ENCODE peak calls at places on chromosome 10, in six cellular contexts. M, I, N, B, V and R are unnamed samples.

GRCh38 chr10:119829429-119829828 is 43.2 kb downstream of the MCMBP start:
- DNase-seq in M (no peak), V (no peak), I (no peak), B (no peak), N (peak), R (no peak)

GRCh38 chr10:10830316-10831061 is 187.2 kb upstream of the CELF2 start:
- DNase-seq in I (no peak), M (peak), B (no peak), N (no peak), V (peak), R (no peak)

GRCh38 chr10:90276894-90277447 is 575.6 kb downstream of the KIF20B start:
- DNase-seq in M (no peak), I (no peak), V (no peak), N (no peak), B (no peak), R (no peak)

GRCh38 chr10:124827474-124827873 is 25.9 kb downstream of the ABRAXAS2 start:
- DNase-seq in I (no peak), B (no peak), N (peak), V (peak), M (peak), R (no peak)

GRCh38 chr10:49361178-49361554 is 34.7 kb downstream of the DRGX start:
- DNase-seq in M (no peak), N (no peak), V (no peak), B (no peak), I (no peak), R (no peak)

GRCh38 chr10:119079572-119080520 is 771 bp downstream of the EIF3A start:
- DNase-seq in I (peak), M (peak), B (no peak), N (peak), V (peak), R (peak)

GRCh38 chr10:127117125-127117524 is 79.3 kb downstream of the INSYN2A start:
- DNase-seq in B (peak), M (peak), N (peak), V (peak), I (peak), R (peak)

GRCh38 chr10:25694976-25695375 is 239.1 kb upstream of the MYO3A start:
- DNase-seq in B (no peak), V (no peak), I (no peak), N (no peak), M (no peak), R (no peak)

GRCh38 chr10:11142809-11143208 is 125.1 kb downstream of the CELF2 start:
- DNase-seq in I (no peak), B (no peak), V (no peak), N (no peak), M (no peak), R (no peak)

GRCh38 chr10:124175701-124176100 is 82.3 kb upstream of the CHST15 start:
- DNase-seq in N (no peak), I (no peak), B (no peak), V (no peak), M (no peak), R (no peak)

DNA sequence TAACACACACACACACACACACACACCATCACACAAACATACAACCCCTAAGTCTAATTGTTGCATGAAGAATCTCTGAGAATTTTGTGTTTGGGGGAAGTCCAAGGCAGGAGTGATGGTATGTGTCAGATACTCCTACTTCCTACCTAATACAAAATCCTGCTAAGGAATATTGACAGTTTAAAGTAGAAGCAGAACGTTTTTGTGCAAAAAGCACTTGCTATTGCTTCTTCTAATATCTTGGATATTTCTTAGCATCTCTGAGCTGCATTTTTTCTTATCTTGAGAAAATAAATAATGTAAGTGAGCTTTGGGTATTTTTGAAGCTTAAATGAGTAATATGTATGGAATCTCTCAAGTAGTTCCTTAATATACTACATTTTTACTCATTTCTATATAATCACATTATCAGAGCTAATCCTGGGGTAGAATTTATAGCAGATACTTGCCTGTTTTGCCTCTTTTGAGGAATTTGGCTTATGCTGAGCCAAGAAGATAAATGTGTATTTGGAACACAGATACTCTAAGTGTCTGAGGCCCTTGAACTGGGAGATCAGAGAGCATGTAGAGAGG is 212.3 kb downstream of the DKK1 start:
- DNase-seq in I (no peak), B (no peak), N (no peak), V (peak), M (peak), R (no peak)
- H2BK15ac ChIP-seq in I (no peak), B (no peak), N (no peak), V (no peak), M (peak), R (no peak)

DNA sequence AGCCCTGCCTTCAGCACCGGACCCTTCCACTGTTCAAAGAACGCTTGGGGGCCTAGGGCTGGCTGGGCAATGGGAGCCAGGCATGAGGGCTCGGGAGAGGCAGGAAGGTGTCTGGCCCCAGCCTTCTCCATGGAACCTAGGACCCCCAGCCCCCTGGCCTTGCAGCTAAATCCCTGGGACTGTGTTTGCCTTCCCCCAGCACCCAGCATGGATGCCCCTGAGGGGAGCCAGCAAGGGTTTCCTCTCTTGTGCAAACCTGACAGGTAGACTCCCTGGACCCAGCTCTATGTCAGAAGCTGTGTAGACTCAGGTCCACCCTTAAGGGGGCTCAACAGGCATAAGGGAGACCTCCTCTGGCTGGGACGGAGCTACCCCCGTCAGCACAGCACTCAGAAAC is 288.0 kb downstream of the GRID1 start:
- DNase-seq in B (no peak), V (no peak), N (no peak), M (no peak), I (no peak), R (no peak)
- H4K8ac ChIP-seq in B (no peak), V (no peak), N (no peak), M (no peak), I (no peak), R (no peak)

GRCh38 chr10:5776150-5776880 is 36.9 kb downstream of the GDI2 start:
- DNase-seq in N (peak), V (peak), I (peak), B (no peak), M (peak), R (no peak)
- H3K4ac ChIP-seq in N (no peak), V (no peak), I (no peak), B (no peak), M (peak), R (no peak)

DNA sequence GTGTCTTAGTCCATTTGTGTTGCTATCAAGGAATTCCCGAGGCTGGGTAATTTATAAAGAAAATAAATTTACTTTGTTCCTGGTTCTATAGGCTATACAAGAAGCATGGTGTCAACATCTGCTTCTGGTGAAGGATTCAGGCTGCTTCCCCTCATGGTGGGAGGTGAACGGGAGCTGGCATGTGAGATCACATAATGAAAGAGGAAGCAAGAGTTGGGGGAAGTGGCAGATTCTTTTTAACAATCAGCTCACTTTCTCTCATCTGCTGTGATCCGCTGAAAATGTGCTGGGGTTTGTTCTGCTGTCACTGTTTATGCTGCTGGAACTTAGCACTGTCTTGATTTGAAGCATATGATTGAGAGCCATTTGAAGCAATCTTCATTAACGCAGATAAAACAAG is 730.0 kb upstream of the SORCS1 start:
- DNase-seq in M (no peak), B (no peak), N (peak), V (no peak), I (no peak), R (no peak)
- H2BK15ac ChIP-seq in M (no peak), B (no peak), N (no peak), V (no peak), I (no peak), R (no peak)

DNA sequence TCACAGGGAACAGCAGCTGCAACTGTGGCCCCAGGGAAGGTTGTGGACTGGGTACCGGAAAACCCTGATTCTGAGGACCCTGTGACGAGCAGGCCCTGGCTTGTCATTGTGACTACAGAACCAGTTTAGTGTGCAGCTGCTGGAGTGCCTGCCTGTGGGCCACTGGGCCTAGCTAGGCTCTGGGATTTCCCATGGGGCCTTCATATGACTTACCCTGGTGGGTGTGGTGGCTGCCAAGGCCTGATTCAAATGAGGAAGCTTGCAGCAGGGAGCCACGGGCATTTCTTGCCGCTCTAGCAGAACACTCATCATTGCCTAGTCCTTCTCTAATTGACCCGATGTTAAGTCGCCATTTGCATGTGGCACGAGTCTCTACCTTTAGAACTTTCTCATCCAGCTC is 14.7 kb upstream of the CAMK2G start:
- DNase-seq in I (peak), N (peak), M (peak), V (peak), B (no peak), R (no peak)
- H4K8ac ChIP-seq in I (no peak), N (no peak), M (peak), V (peak), B (no peak), R (no peak)

GRCh38 chr10:71834343-71834674 is 16.7 kb downstream of the PSAP start:
- DNase-seq in M (no peak), V (no peak), I (no peak), N (no peak), B (no peak), R (no peak)

GRCh38 chr10:71835671-71836593 is 15.1 kb downstream of the PSAP start:
- DNase-seq in I (no peak), B (no peak), M (peak), V (peak), N (no peak), R (no peak)

GRCh38 chr10:71836594-71836970 is 14.5 kb downstream of the PSAP start:
- DNase-seq in M (no peak), V (no peak), N (no peak), I (no peak), B (no peak), R (no peak)

GRCh38 chr10:71838264-71839211 is 12.5 kb downstream of the PSAP start:
- DNase-seq in I (no peak), N (no peak), V (peak), M (peak), B (no peak), R (no peak)

DNA sequence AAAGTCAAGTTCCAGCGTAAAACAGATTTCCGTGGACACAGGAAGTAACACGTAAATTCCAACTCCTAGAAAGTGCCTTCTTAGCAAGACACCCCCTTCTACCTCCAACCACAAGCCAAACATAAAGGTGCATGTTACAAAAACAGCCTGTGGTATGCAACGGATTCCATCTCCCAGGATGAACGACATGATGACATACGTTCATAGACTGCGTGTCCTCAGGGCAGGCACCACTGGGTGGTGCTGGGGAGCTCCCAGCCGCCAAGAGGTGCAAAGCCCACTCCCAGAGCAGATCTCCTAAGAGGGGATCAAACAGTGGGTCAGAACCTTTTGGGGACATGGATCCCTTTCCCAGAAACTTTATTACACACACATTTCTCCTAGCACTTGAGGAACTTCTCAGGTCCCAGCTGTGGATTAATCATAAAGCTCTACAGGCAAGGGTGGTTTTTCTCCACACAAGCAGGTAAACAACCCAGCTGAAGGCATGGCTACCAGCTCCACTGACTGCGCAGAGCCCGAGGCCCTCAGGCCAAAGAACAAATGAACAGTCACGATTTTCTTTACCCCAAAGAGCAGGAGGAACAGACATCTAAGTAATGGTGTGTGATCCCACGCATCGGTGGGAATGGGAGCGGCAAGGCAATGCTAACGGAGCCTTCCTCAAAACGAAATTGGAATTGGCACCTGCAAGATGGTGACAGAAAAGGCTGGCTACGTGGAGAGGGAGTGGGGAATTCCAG is 13.8 kb downstream of the PSAP start:
- DNase-seq in N (peak), B (no peak), I (peak), V (no peak), M (no peak), R (no peak)
- H3K4ac ChIP-seq in N (no peak), B (no peak), I (no peak), V (no peak), M (peak), R (no peak)

GRCh38 chr10:30828680-30829079 is 199.1 kb upstream of the LYZL2 start:
- DNase-seq in I (no peak), N (no peak), M (no peak), B (no peak), V (no peak), R (no peak)

GRCh38 chr10:30831876-30832726 is 199.6 kb downstream of the ZNF438 start:
- DNase-seq in V (no peak), M (no peak), B (no peak), N (no peak), I (no peak), R (no peak)

GRCh38 chr10:30831401-30831800 is 200.3 kb downstream of the ZNF438 start:
- DNase-seq in N (no peak), I (no peak), M (no peak), V (no peak), B (no peak), R (no peak)

GRCh38 chr10:30829921-30830671 is 200.5 kb upstream of the LYZL2 start:
- DNase-seq in N (peak), I (no peak), M (peak), B (no peak), V (peak), R (no peak)

DNA sequence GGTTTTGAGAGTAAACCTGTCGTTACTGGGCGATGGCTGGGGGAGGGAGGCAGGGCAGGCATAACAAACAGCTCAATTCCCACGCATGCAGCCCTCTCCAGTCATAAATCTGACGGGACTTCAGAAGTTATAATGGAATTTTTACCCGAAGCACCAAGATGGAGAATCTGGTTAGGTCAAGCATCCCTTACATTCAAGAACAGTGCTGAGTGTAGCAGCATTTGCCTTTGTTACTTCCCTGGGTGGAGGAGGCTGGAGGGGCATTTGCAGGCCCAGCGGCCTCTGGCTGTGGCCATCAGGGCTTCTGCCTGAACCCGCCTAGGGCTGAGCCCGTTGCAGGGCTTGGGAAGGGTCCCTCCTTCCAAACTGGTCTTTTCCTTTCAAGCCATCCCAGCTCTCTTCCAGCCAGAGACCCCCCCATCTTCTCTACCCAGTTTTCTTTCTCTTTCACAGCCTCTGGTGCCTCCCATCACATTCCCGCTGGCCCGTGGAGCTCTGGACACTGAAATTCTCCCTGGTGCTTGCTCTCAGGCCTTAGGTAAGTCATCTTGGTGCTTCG is 200.9 kb downstream of the ZNF438 start:
- DNase-seq in B (no peak), M (no peak), V (no peak), I (no peak), N (no peak), R (no peak)
- H2BK15ac ChIP-seq in B (no peak), M (no peak), V (no peak), I (no peak), N (no peak), R (no peak)

GRCh38 chr10:2246747-2247146 is 509.4 kb upstream of the ADARB2 start:
- DNase-seq in V (no peak), N (no peak), B (no peak), M (no peak), I (no peak), R (no peak)
- H4K8ac ChIP-seq in V (no peak), N (no peak), B (no peak), M (no peak), I (no peak), R (no peak)

DNA sequence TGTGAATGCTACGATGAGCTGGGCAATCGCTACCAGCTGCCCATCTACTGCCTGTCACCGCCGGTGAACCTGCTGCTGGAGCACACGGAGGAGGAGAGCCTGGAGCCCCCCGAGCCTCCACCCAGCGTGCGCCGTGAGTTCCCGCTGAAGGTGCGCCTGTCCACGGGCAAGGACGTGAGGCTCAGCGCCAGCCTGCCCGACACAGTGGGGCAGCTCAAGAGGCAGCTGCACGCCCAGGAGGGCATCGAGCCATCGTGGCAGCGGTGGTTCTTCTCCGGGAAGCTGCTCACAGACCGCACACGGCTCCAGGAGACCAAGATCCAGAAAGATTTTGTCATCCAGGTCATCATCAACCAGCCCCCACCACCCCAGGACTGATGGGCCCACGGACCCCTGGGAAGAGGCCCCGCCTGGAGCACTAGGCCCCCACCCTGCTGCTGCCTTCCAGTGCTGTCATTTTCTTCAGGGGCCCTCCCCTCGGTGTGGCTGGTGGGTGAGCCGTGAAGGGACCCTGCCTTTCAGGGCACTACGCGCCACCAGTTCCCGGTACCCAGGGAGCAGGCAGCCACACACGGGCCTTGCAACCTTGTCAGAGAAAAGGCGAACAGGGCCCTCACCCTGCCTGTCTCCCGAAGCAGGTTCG is 2.3 kb upstream of the ANKRD2 start:
- DNase-seq in M (no peak), V (no peak), N (no peak), I (no peak), B (no peak), R (no peak)
- H3K4ac ChIP-seq in M (no peak), V (no peak), N (no peak), I (no peak), B (no peak), R (no peak)

GRCh38 chr10:23604613-23605012 is 165.7 kb downstream of the OTUD1 start:
- DNase-seq in I (no peak), V (no peak), M (no peak), N (no peak), B (no peak), R (no peak)
- H2BK15ac ChIP-seq in I (no peak), V (no peak), M (no peak), N (no peak), B (no peak), R (no peak)